ENCODE peak calls at places on chromosomes 11 and 22, in four cellular contexts. O is GM23248; P is kidney epithelial cell; E is stimulated activated CD8-positive, alpha-beta memory T cell treated with anti-CD3 and anti-CD28 coated beads, Interleukin-4, amount 100 ng/mL, for 24 hours. D is an unnamed sample.

GRCh38 chr11:27921472-27921871 is 186.5 kb downstream of the KIF18A start:
- DNase-seq in O (peak), P (no peak), E (no peak), D (no peak)

GRCh38 chr11:130388607-130389205 is 39.7 kb downstream of the ADAMTS8 start:
- DNase-seq in P (no peak), E (no peak), O (no peak), D (no peak)

GRCh38 chr11:104946907-104947306 is 21.5 kb downstream of the CASP4 start:
- DNase-seq in P (no peak), E (no peak), O (peak), D (no peak)

GRCh38 chr22:46931414-46931813 is 169.0 kb downstream of the TBC1D22A start:
- DNase-seq in P (no peak), O (no peak), E (no peak), D (no peak)

GRCh38 chr22:49257551-49257951 is 570.1 kb downstream of the BRD1 start:
- DNase-seq in O (no peak), P (no peak), E (no peak), D (no peak)

GRCh38 chr11:82682003-82682751 is 51.5 kb downstream of the FAM181B start:
- DNase-seq in P (peak), E (no peak), O (peak), D (peak)

GRCh38 chr22:40175571-40176105 is 2.1 kb upstream of the TNRC6B start:
- DNase-seq in P (no peak), E (no peak), O (peak), D (no peak)

GRCh38 chr11:19561011-19561410 is 151.6 kb upstream of the NAV2 start:
- DNase-seq in E (no peak), P (no peak), O (no peak), D (peak)

GRCh38 chr11:19597194-19597593 is 115.4 kb upstream of the NAV2 start:
- DNase-seq in O (peak), P (no peak), E (no peak), D (no peak)

GRCh38 chr11:64233913-64234839 is at the start of gene VEGFB:
- DNase-seq in E (peak), O (peak), P (no peak), D (no peak)

GRCh38 chr22:44351685-44352377 is 39.1 kb upstream of the SHISAL1 start:
- DNase-seq in P (peak), E (peak), O (peak), D (peak)

GRCh38 chr11:46755962-46756361 is 36.9 kb downstream of the F2 start:
- DNase-seq in O (no peak), E (no peak), P (no peak), D (no peak)

GRCh38 chr11:35953081-35953480 is 9.2 kb downstream of the LDLRAD3 start:
- DNase-seq in P (no peak), E (no peak), O (no peak), D (no peak)

GRCh38 chr22:41757507-41757906 is 43.0 kb upstream of the CCDC134 start:
- DNase-seq in O (no peak), P (no peak), E (no peak), D (no peak)

GRCh38 chr22:35310556-35311550 is 11.2 kb downstream of the TOM1 start:
- DNase-seq in O (no peak), P (no peak), E (no peak), D (no peak)

GRCh38 chr11:113896156-113896879 is 8.3 kb upstream of the HTR3B start:
- DNase-seq in P (no peak), O (peak), E (no peak), D (no peak)

GRCh38 chr11:20451568-20451967 is 64.1 kb downstream of the PRMT3 start:
- DNase-seq in O (peak), E (no peak), P (no peak), D (no peak)

GRCh38 chr11:94130589-94131362 is 2.1 kb downstream of the PANX1 start:
- DNase-seq in O (peak), E (no peak), P (no peak), D (no peak)

GRCh38 chr22:19879996-19880785 is 25.5 kb upstream of the GNB1L start:
- DNase-seq in E (no peak), P (no peak), O (no peak), D (no peak)

GRCh38 chr11:69217276-69218105 is 61.8 kb downstream of the SMIM38 start:
- DNase-seq in E (no peak), P (no peak), O (no peak), D (no peak)

GRCh38 chr11:35274909-35275807 is 136.2 kb downstream of the CD44 start:
- DNase-seq in E (no peak), O (peak), P (no peak), D (no peak)

GRCh38 chr11:60798631-60799030 is 13.5 kb downstream of the MS4A10 start:
- DNase-seq in E (no peak), P (no peak), O (no peak), D (no peak)

GRCh38 chr11:29093416-29093815 is 923.4 kb downstream of the KCNA4 start:
- DNase-seq in P (no peak), O (peak), E (no peak), D (peak)

GRCh38 chr11:102286292-102286691 is 31.0 kb upstream of the BIRC3 start:
- DNase-seq in P (no peak), O (no peak), E (no peak), D (no peak)

GRCh38 chr22:37126383-37126782 is 16.9 kb upstream of the TMPRSS6 start:
- DNase-seq in O (no peak), P (no peak), E (no peak), D (no peak)

GRCh38 chr11:4074266-4074665 is 20.3 kb upstream of the RRM1 start:
- DNase-seq in E (no peak), P (no peak), O (no peak), D (no peak)

GRCh38 chr22:39103431-39103830 is 6.4 kb downstream of the APOBEC3H start:
- DNase-seq in P (no peak), O (no peak), E (no peak), D (no peak)

GRCh38 chr22:36853407-36854099 is 7.3 kb upstream of the NCF4 start:
- DNase-seq in O (peak), P (no peak), E (peak), D (peak)

GRCh38 chr22:30426395-30427353 is 1.1 kb downstream of the MTFP1 start:
- DNase-seq in E (peak), O (peak), P (peak), D (no peak)

GRCh38 chr11:96123301-96123700 is 199.4 kb upstream of the MTMR2 start:
- DNase-seq in P (no peak), O (no peak), E (no peak), D (no peak)

GRCh38 chr22:17043521-17043920 is 35.5 kb upstream of the GAB4 start:
- DNase-seq in P (no peak), E (no peak), O (no peak), D (no peak)

GRCh38 chr11:83793332-83793731 is 507.2 kb upstream of the CCDC90B start:
- DNase-seq in P (no peak), O (peak), E (no peak), D (no peak)

GRCh38 chr11:100639140-100639539 is 47.9 kb upstream of the ARHGAP42 start:
- DNase-seq in P (no peak), O (no peak), E (no peak), D (no peak)

GRCh38 chr11:15770798-15771414 is 585.4 kb downstream of the SOX6 start:
- DNase-seq in E (no peak), P (no peak), O (peak), D (no peak)

GRCh38 chr22:32389685-32390084 is 22.4 kb downstream of the RTCB start:
- DNase-seq in P (no peak), O (peak), E (no peak), D (no peak)

GRCh38 chr11:129144256-129144655 is 47.9 kb downstream of the ARHGAP32 start:
- DNase-seq in O (no peak), E (no peak), P (no peak), D (no peak)

D was measured in non-pigmented ciliary epithelial cell.